ENCODE peak calls at places on chromosomes 4 and X, in nine cellular contexts. Q is GM23248, K is SK-N-SH, B is GM23338, A is MM.1S, Y is neural progenitor cell, F is PC-3, U is OCI-LY7, E is HCT116. V is an unnamed sample.

GRCh38 chrX:70433848-70434351 is 10.7 kb upstream of the DLG3 start:
- DNase-seq in E (peak; percentile 49), B (peak; percentile 73), U (peak; percentile 78), K (peak; percentile 79), Y (peak; percentile 83), Q (peak; percentile 70), F (peak; percentile 64), A (peak; percentile 72), V (peak; percentile 83)

GRCh38 chr4:32025840-32026459 is 1305.8 kb downstream of the PCDH7 start:
- DNase-seq in Y (no peak), B (peak; percentile 20), K (no peak), A (no peak), U (no peak), E (peak; percentile 74), Q (no peak), F (peak; percentile 51), V (peak; percentile 72)

GRCh38 chr4:147831452-147832192 is 99.7 kb downstream of the ARHGAP10 start:
- DNase-seq in Q (peak; percentile 95), B (no peak), E (peak; percentile 87), A (no peak), Y (no peak), U (no peak), F (peak; percentile 89), K (no peak), V (peak; percentile 61)

GRCh38 chrX:108699368-108699767 is 37.0 kb downstream of the IRS4 start:
- DNase-seq in Y (peak; percentile 54), B (peak; percentile 49), A (peak; percentile 58), U (peak; percentile 7), Q (peak; percentile 55), K (peak; percentile 16), F (peak; percentile 66), E (peak; percentile 16), V (peak; percentile 30)

GRCh38 chrX:133786382-133786781 is 199.0 kb downstream of the GPC3 start:
- DNase-seq in U (no peak), E (no peak), B (no peak), A (no peak), Y (no peak), K (no peak), F (no peak), Q (no peak), V (no peak)

GRCh38 chr4:118395057-118395679 is 42.4 kb upstream of the PRSS12 start:
- DNase-seq in B (no peak), F (no peak), Y (no peak), K (no peak), Q (no peak), A (no peak), U (no peak), E (no peak), V (no peak)

GRCh38 chr4:121789960-121790829 is 10.9 kb upstream of the EXOSC9 start:
- DNase-seq in A (no peak), Y (no peak), U (no peak), F (peak; percentile 80), B (no peak), Q (peak; percentile 82), E (no peak), K (no peak), V (no peak)

GRCh38 chr4:80694178-80694577 is 336.3 kb upstream of the BMP3 start:
- DNase-seq in B (no peak), Q (no peak), A (no peak), E (no peak), K (no peak), U (no peak), Y (no peak), F (peak; percentile 57), V (no peak)

GRCh38 chrX:150980186-150980585 is 2.9 kb upstream of the HMGB3 start:
- DNase-seq in Y (no peak), B (no peak), K (no peak), U (no peak), A (no peak), Q (no peak), F (no peak), E (no peak), V (no peak)

GRCh38 chr4:90730752-90731151 is 603.6 kb downstream of the CCSER1 start:
- DNase-seq in A (no peak), B (no peak), K (no peak), Q (no peak), F (no peak), U (no peak), Y (no peak), E (no peak), V (no peak)

GRCh38 chrX:120840826-120841225 is 34.8 kb downstream of the CT47B1 start:
- DNase-seq in A (no peak), B (no peak), E (no peak), Q (peak; percentile 75), F (peak; percentile 52), U (no peak), K (no peak), Y (no peak), V (no peak)

GRCh38 chr4:168765726-168766125 is 244.3 kb downstream of the CBR4 start:
- DNase-seq in Q (peak; percentile 78), B (no peak), U (no peak), Y (no peak), K (no peak), A (no peak), F (peak; percentile 82), E (no peak), V (no peak)

GRCh38 chrX:155888139-155888538 is 7.0 kb downstream of the VAMP7 start:
- DNase-seq in Y (no peak), F (peak; percentile 75), B (peak; percentile 7), A (no peak), U (no peak), K (no peak), Q (peak; percentile 69), E (peak; percentile 28), V (peak; percentile 11)

GRCh38 chr4:56976878-56977320 is 507 bp downstream of the NOA1 start:
- DNase-seq in A (peak; percentile 69), E (peak; percentile 19), B (peak; percentile 77), F (peak; percentile 76), U (peak; percentile 62), Q (peak; percentile 62), Y (peak; percentile 64), K (peak; percentile 74), V (peak; percentile 84)

GRCh38 chr4:100849319-100849718 is 331.5 kb upstream of the EMCN start:
- DNase-seq in B (no peak), K (no peak), U (no peak), E (no peak), Q (no peak), F (no peak), A (no peak), Y (peak; percentile 22), V (no peak)

GRCh38 chr4:162056947-162057346 is 106.9 kb downstream of the FSTL5 start:
- DNase-seq in U (no peak), K (peak; percentile 7), B (peak; percentile 25), F (no peak), Y (peak; percentile 20), Q (no peak), E (no peak), A (no peak), V (no peak)

GRCh38 chrX:8971116-8971515 is 62.8 kb downstream of the FAM9B start:
- DNase-seq in Q (peak; percentile 55), F (peak; percentile 79), B (peak; percentile 61), A (peak; percentile 67), K (peak; percentile 10), Y (peak; percentile 23), E (peak; percentile 13), U (peak; percentile 22), V (peak; percentile 33)

GRCh38 chr4:177246636-177247584 is 62.8 kb upstream of the NEIL3 start:
- DNase-seq in Q (peak; percentile 71), Y (no peak), B (no peak), E (no peak), A (no peak), U (no peak), K (no peak), F (peak; percentile 28), V (no peak)

GRCh38 chr4:3522326-3522640 is 9.9 kb downstream of the LRPAP1 start:
- DNase-seq in B (no peak), Q (no peak), Y (no peak), E (no peak), F (no peak), U (no peak), K (no peak), A (no peak), V (no peak)
- H3K79me2 ChIP-seq in B (peaks cover 1% of the 10 kb centered on the region), Q (peaks cover 7% of the 10 kb centered on the region), Y (peaks cover 26% of the 10 kb centered on the region), E (peaks cover 43% of the 10 kb centered on the region), F (no peaks in the 10 kb centered on the region), U (no peaks in the 10 kb centered on the region), K (peaks cover 7% of the 10 kb centered on the region), A (peaks cover 16% of the 10 kb centered on the region), V (peaks cover 14% of the 10 kb centered on the region)

GRCh38 chrX:109886122-109886761 is 116.7 kb upstream of the TMEM164 start:
- DNase-seq in A (peak; percentile 53), E (peak; percentile 37), F (peak; percentile 62), U (peak; percentile 35), Y (peak; percentile 57), B (peak; percentile 58), K (peak; percentile 51), Q (peak; percentile 62), V (peak; percentile 42)
- TF ChIP-seq EZH2phosphoT487 in A (no peak), E (no peak), F (no peak), U (no peak), Y (no peak), B (no peak), K (no peak), Q (no peak), V (no peak)

DNA sequence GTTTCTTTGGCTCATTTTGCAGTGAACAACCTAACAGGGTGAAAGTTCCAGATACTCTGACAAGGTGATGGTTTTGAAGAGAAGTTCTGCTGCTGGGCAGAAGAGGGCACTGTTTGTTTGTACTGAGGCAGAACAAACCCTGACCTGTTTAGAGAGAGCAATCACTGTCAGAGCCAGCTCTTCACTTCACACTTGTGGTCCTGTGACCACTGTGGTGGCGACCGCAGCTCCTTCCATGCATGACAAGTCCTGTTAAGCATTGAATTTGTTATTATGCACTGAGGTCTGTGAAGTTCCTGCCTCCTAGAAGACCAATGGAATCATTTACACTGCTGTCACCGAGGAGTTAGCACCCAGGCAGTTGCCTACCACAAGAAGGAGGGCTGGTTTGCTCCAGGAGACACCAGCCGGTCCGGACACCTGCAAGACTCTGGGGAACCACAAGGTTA is 86.6 kb downstream of the ZNF330 start:
- DNase-seq in Q (peak; percentile 69), E (peak; percentile 45), F (peak; percentile 77), U (peak; percentile 48), A (peak; percentile 59), B (peak; percentile 61), K (peak; percentile 63), Y (peak; percentile 67), V (peak; percentile 60)
- H2AFZ ChIP-seq in Q (no peak overlapping the region), E (no peak overlapping the region), F (peak overlapping the region; percentile 33), U (no peak overlapping the region), A (no peak overlapping the region), B (no peak overlapping the region), K (peak overlapping the region; percentile 15), Y (no peak overlapping the region), V (no peak overlapping the region)

GRCh38 chr4:2245787-2246275 is 3.9 kb upstream of the HAUS3 start:
- DNase-seq in F (no peak), Y (no peak), A (no peak), U (no peak), B (no peak), E (no peak), K (no peak), Q (no peak), V (no peak)

GRCh38 chr4:2244947-2245786 is 3.2 kb upstream of the HAUS3 start:
- DNase-seq in E (no peak), B (peak; percentile 45), U (no peak), A (no peak), Y (no peak), Q (no peak), K (no peak), F (no peak), V (no peak)

GRCh38 chr4:2241003-2241402 is 918 bp downstream of the HAUS3 start:
- DNase-seq in E (no peak), F (no peak), K (no peak), B (no peak), A (peak; percentile 55), U (no peak), Q (no peak), Y (no peak), V (no peak)

GRCh38 chr4:2243682-2244380 is 1.9 kb upstream of the HAUS3 start:
- DNase-seq in A (peak; percentile 51), Y (no peak), Q (peak; percentile 59), K (peak; percentile 72), F (no peak), U (peak; percentile 61), B (no peak), E (no peak), V (peak; percentile 52)

GRCh38 chr4:2241410-2242353 is at the start of the genes HAUS3 and POLN:
- DNase-seq in Y (peak; percentile 99), Q (peak; percentile 99), F (peak; percentile 95), K (peak; percentile 100), A (peak; percentile 98), U (peak; percentile 98), B (peak; percentile 98), E (peak; percentile 95), V (peak; percentile 99)
- H3K79me2 ChIP-seq in Y (peaks cover 48% of the 10 kb centered on the region), Q (peaks cover 49% of the 10 kb centered on the region), F (peaks cover 49% of the 10 kb centered on the region), K (peaks cover 49% of the 10 kb centered on the region), A (peaks cover 50% of the 10 kb centered on the region), U (peaks cover 48% of the 10 kb centered on the region), B (peaks cover 44% of the 10 kb centered on the region), E (peaks cover 50% of the 10 kb centered on the region), V (peaks cover 39% of the 10 kb centered on the region)